ENCODE peak calls at places on chromosomes 16 and 17, in four cellular contexts. F, A, L and U are unnamed samples. For H3K27me3, the result is how much of the 10 kb centered on the place peaks cover.

GRCh38 chr16:84672276-84673202 is 24.2 kb downstream of the KLHL36 start:
- DNase-seq in F (peak), A (peak), L (peak), U (no peak)

GRCh38 chr16:10906482-10906881 is 29.5 kb downstream of the CIITA start:
- DNase-seq in F (no peak), A (no peak), L (no peak), U (no peak)

GRCh38 chr17:77809814-77810213 is 148.7 kb upstream of the TNRC6C start:
- DNase-seq in F (no peak), A (no peak), L (no peak), U (no peak)

GRCh38 chr16:28301154-28301553 is 8.8 kb downstream of the SBK1 start:
- DNase-seq in F (no peak), A (no peak), L (no peak), U (no peak)

GRCh38 chr16:49183911-49184310 is 97.7 kb downstream of the CBLN1 start:
- DNase-seq in F (peak), A (peak), L (no peak), U (no peak)

GRCh38 chr16:52597073-52597771 is 50.3 kb upstream of the TOX3 start:
- DNase-seq in F (no peak), A (peak), L (no peak), U (no peak)

GRCh38 chr17:3655766-3656165 is 12.6 kb downstream of the TAX1BP3 start:
- DNase-seq in F (peak), A (no peak), L (no peak), U (no peak)

GRCh38 chr16:7861891-7862585 is 529.4 kb downstream of the RBFOX1 start:
- DNase-seq in F (no peak), A (no peak), L (no peak), U (no peak)

GRCh38 chr16:56606688-56607618 is 1.4 kb upstream of the MT2A start:
- DNase-seq in F (no peak), A (no peak), L (peak), U (peak)

GRCh38 chr16:4970010-4970409 is 11.9 kb downstream of the SEC14L5 start:
- DNase-seq in F (no peak), A (no peak), L (no peak), U (no peak)

GRCh38 chr17:46044989-46045388 is 45.9 kb downstream of the STH start:
- DNase-seq in F (no peak), A (no peak), L (no peak), U (no peak)

GRCh38 chr17:72535779-72536178 is 415.0 kb downstream of the SOX9 start:
- DNase-seq in F (no peak), A (no peak), L (no peak), U (no peak)

GRCh38 chr17:75341784-75342183 is 52.6 kb upstream of the SLC25A19 start:
- DNase-seq in F (no peak), A (no peak), L (no peak), U (no peak)

GRCh38 chr16:727291-727977 is 528 bp downstream of the HAGHL start:
- DNase-seq in F (peak), A (no peak), L (no peak), U (no peak)

GRCh38 chr16:57480754-57481230 is 5.5 kb downstream of the DOK4 start:
- DNase-seq in F (no peak), A (no peak), L (no peak), U (no peak)

GRCh38 chr17:55458977-55459376 is 37.3 kb upstream of the MMD start:
- DNase-seq in F (no peak), A (no peak), L (no peak), U (no peak)

GRCh38 chr16:1457489-1458245 is 13.3 kb upstream of the CCDC154 start:
- DNase-seq in F (no peak), A (no peak), L (no peak), U (no peak)

GRCh38 chr17:56313201-56313600 is 159.9 kb downstream of the ANKFN1 start:
- DNase-seq in F (no peak), A (no peak), L (no peak), U (no peak)

GRCh38 chr17:50272246-50272645 is 2.0 kb upstream of the TMEM92 start:
- DNase-seq in F (no peak), A (no peak), L (no peak), U (no peak)

GRCh38 chr17:71899317-71899716 is 221.5 kb upstream of the SOX9 start:
- DNase-seq in F (no peak), A (no peak), L (no peak), U (no peak)

GRCh38 chr17:43465049-43465448 is 18.7 kb upstream of the DHX8 start:
- DNase-seq in F (no peak), A (no peak), L (no peak), U (no peak)

GRCh38 chr16:11632455-11632921 is 35.8 kb upstream of the SNN start:
- DNase-seq in F (no peak), A (no peak), L (peak), U (peak)

GRCh38 chr17:48740537-48740936 is 12.0 kb upstream of the HOXB13 start:
- DNase-seq in F (no peak), A (no peak), L (no peak), U (no peak)

GRCh38 chr17:70892527-70892926 is 723.2 kb downstream of the KCNJ2 start:
- DNase-seq in F (no peak), A (no peak), L (no peak), U (no peak)

GRCh38 chr17:28554565-28554964 is 2.1 kb upstream of the UNC119 start:
- DNase-seq in F (no peak), A (no peak), L (no peak), U (no peak)

DNA sequence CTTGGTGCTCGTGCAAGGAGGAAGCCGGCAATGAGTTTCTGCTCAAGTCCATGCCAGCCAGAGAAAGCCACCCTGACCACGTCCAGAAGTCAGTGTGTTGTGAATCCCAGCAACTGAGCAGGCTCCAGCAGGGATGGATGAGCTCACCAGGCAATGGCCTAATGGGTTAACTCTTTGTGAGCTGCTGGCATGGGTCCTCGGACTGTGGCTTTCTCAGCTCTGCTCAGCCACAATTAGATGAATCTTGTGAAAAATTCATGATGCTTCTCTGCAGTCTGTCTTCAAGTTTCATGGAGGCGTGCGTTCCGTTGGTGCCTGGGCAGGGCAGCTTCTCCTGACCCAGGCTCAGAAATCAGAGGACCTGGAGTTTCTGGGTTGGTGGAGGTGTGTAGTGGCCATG is at the start of gene PIRT:
- DNase-seq in F (no peak), A (no peak), L (no peak), U (no peak)
- H3K27me3 ChIP-seq in F (under half), A (under half), L (under half), U (under half)

GRCh38 chr17:2058521-2059124 is 3.7 kb downstream of the HIC1 start:
- DNase-seq in F (peak), A (no peak), L (no peak), U (no peak)

GRCh38 chr17:2060681-2061440 is 6.0 kb downstream of the HIC1 start:
- DNase-seq in F (no peak), A (no peak), L (no peak), U (no peak)

GRCh38 chr17:2057714-2058520 is 3.0 kb downstream of the HIC1 start:
- DNase-seq in F (no peak), A (no peak), L (no peak), U (no peak)

GRCh38 chr17:2059837-2060658 is 5.1 kb downstream of the HIC1 start:
- DNase-seq in F (no peak), A (no peak), L (no peak), U (no peak)

GRCh38 chr17:2059125-2059836 is 4.4 kb downstream of the HIC1 start:
- DNase-seq in F (no peak), A (no peak), L (no peak), U (no peak)
- H3K4me3 ChIP-seq in F (no peak), A (no peak), L (peak), U (peak)

GRCh38 chr17:15660077-15660476 is 24.0 kb downstream of the TRIM16 start:
- DNase-seq in F (no peak), A (no peak), L (no peak), U (no peak)
- TF ChIP-seq CTCF in F (no peak), A (no peak), L (no peak), U (no peak)

DNA sequence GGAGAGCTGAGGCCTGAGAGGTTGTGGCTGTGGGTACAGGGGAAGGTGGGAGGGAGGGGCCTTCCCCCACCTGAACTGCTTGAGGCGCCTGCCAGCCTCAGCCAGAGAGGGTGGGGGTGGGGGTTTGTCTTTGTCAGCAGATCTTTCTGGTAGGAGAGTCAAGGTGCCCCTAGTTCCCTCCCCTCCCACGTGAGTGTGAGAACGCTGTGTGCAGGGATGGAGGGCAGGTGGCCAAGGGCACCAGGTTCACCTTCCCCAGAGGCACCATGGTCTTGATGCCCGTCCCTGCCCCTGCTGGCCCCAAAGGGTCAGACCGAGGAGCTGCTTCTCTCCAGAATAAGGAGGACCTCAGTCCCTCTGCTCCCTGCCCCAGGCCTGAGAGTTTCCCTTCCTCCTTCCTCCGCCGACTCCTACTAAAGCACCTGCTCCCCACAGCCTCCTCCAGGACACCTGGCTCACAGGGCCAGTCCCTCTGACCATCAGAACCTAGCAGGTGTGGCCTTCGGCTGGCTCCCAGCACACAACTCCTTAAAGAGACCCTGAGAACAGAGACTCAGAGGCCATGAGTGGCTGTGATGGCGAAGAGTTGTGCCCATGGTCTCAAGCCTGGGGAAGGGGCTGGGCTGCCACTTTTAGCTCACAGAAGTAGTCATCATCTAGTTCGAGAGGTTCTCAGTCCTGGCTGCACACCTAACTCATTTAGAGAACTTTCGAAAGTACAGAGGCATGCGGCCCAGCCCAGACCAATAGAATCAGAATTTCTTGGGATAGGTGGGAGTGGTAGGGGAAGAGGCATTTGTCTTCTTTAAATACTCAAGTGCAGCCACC is 113.2 kb upstream of the LHX1 start:
- DNase-seq in F (no peak), A (no peak), L (no peak), U (no peak)
- H3K27me3 ChIP-seq in F (under half), A (under half), L (half or more), U (under half)

GRCh38 chr16:27197004-27197403 is 6.3 kb upstream of the KDM8 start:
- DNase-seq in F (no peak), A (no peak), L (no peak), U (no peak)

GRCh38 chr16:27195941-27196595 is 7.3 kb upstream of the KDM8 start:
- DNase-seq in F (no peak), A (no peak), L (no peak), U (no peak)

GRCh38 chr16:27199747-27200146 is 3.6 kb upstream of the KDM8 start:
- DNase-seq in F (peak), A (peak), L (no peak), U (no peak)

GRCh38 chr16:27198451-27199234 is 4.7 kb upstream of the KDM8 start:
- DNase-seq in F (no peak), A (peak), L (no peak), U (no peak)

GRCh38 chr16:27199235-27199586 is 4.1 kb upstream of the KDM8 start:
- DNase-seq in F (peak), A (no peak), L (no peak), U (no peak)
- H3K4me3 ChIP-seq in F (peak), A (no peak), L (no peak), U (no peak)